ENCODE peak calls at places on chromosome 4, in five cellular contexts. G is LoVo; A is hippocampal formation; E is activated effector memory CD4-positive, alpha-beta T cell treated with Interleukin-2 at 50 U/mL for 16 hours; U is Right ventricle myocardium superior. T is an unnamed sample.

GRCh38 chr4:53788011-53788410 is 196.7 kb upstream of the LNX1 start:
- DNase-seq in G (no peak), A (no peak), E (no peak), U (no peak), T (no peak)

GRCh38 chr4:107120661-107121060 is 84.5 kb upstream of the DKK2 start:
- DNase-seq in G (no peak), A (no peak), E (no peak), U (no peak), T (no peak)

GRCh38 chr4:92234393-92235176 is 69.2 kb upstream of the GRID2 start:
- DNase-seq in G (peak), A (no peak), E (no peak), U (no peak), T (no peak)

GRCh38 chr4:169100656-169101055 is 90.6 kb upstream of the CBR4 start:
- DNase-seq in G (no peak), A (no peak), E (no peak), U (no peak), T (no peak)

GRCh38 chr4:26088433-26088928 is 174.5 kb downstream of the SMIM20 start:
- DNase-seq in G (peak), A (no peak), E (no peak), U (no peak), T (no peak)

GRCh38 chr4:94939791-94940530 is 182.2 kb downstream of the BMPR1B start:
- DNase-seq in G (no peak), A (no peak), E (no peak), U (no peak), T (no peak)

GRCh38 chr4:109434007-109434792 is 585 bp downstream of the SEC24B start:
- DNase-seq in G (peak), A (peak), E (peak), U (peak), T (peak)

GRCh38 chr4:76982638-76983579 is 33.4 kb downstream of the SEPTIN11 start:
- DNase-seq in G (no peak), A (no peak), E (no peak), U (no peak), T (no peak)

GRCh38 chr4:76726141-76726540 is 171.8 kb downstream of the SOWAHB start:
- DNase-seq in G (no peak), A (no peak), E (no peak), U (no peak), T (no peak)

GRCh38 chr4:107519057-107519456 is 201.0 kb downstream of the PAPSS1 start:
- DNase-seq in G (peak), A (no peak), E (no peak), U (no peak), T (peak)

GRCh38 chr4:1987721-1988326 is 20.9 kb downstream of the NELFA start:
- DNase-seq in G (no peak), A (no peak), E (no peak), U (no peak), T (no peak)

GRCh38 chr4:100357542-100357941 is 160.3 kb downstream of the EMCN start:
- DNase-seq in G (no peak), A (no peak), E (no peak), U (no peak), T (no peak)

GRCh38 chr4:184617611-184618196 is 31.5 kb downstream of the CASP3 start:
- DNase-seq in G (no peak), A (no peak), E (no peak), U (peak), T (no peak)

GRCh38 chr4:60746172-60746571 is 454.0 kb upstream of the ADGRL3 start:
- DNase-seq in G (no peak), A (no peak), E (no peak), U (no peak), T (no peak)

GRCh38 chr4:4984186-4984585 is 35.1 kb downstream of the CYTL1 start:
- DNase-seq in G (no peak), A (no peak), E (no peak), U (no peak), T (no peak)

GRCh38 chr4:7124643-7125442 is 57.0 kb upstream of the GRPEL1 start:
- DNase-seq in G (no peak), A (no peak), E (no peak), U (no peak), T (no peak)

GRCh38 chr4:185582651-185583400 is 47.5 kb upstream of the PDLIM3 start:
- DNase-seq in G (no peak), A (no peak), E (no peak), U (no peak), T (no peak)

GRCh38 chr4:188657365-188657764 is 518.1 kb downstream of the TRIML1 start:
- DNase-seq in G (no peak), A (no peak), E (no peak), U (no peak), T (no peak)

GRCh38 chr4:171880136-171880535 is 66.9 kb downstream of the GALNTL6 start:
- DNase-seq in G (no peak), A (no peak), E (no peak), U (no peak), T (no peak)

GRCh38 chr4:99856166-99856565 is 38.1 kb downstream of the LAMTOR3 start:
- DNase-seq in G (no peak), A (no peak), E (no peak), U (no peak), T (peak)